ENCODE peak calls at places on chromosomes 13 and 19, in eight cellular contexts. M is heart right ventricle, W is sciatic nerve, O is activated T-cell treated with anti-CD3 and anti-CD28 coated beads for 1 hour, C is A549, N is adrenal gland, F is NCI-H2081, T is A172. K is an unnamed sample.

GRCh38 chr13:43963726-43964125 is 84.0 kb downstream of the LACC1 start:
- DNase-seq in W (no peak), N (no peak), T (no peak), O (no peak), C (peak; percentile 19), F (no peak), M (no peak), K (no peak)

GRCh38 chr13:93963266-93964131 is 516.0 kb downstream of the DCT start:
- DNase-seq in F (peak; percentile 44), O (no peak), M (no peak), C (peak; percentile 46), T (peak; percentile 56), W (no peak), N (no peak), K (no peak)

GRCh38 chr19:49983645-49984229 is 22.8 kb upstream of the SIGLEC11 start:
- DNase-seq in F (peak; percentile 56), M (peak; percentile 41), W (peak; percentile 84), O (peak; percentile 76), C (peak; percentile 57), N (peak; percentile 68), T (peak; percentile 66), K (peak; percentile 79)

GRCh38 chr19:30278882-30279254 is 93.3 kb upstream of the ZNF536 start:
- DNase-seq in O (no peak), T (no peak), C (no peak), N (no peak), F (no peak), W (no peak), M (no peak), K (no peak)

GRCh38 chr13:38535271-38535670 is 151.6 kb upstream of the FREM2 start:
- DNase-seq in T (no peak), N (no peak), M (no peak), C (no peak), F (peak; percentile 94), O (no peak), W (no peak), K (no peak)

GRCh38 chr19:58009666-58010301 is 7.2 kb upstream of the ZNF606 start:
- DNase-seq in C (peak; percentile 77), O (peak; percentile 25), M (peak; percentile 90), N (peak; percentile 28), F (no peak), T (no peak), W (peak; percentile 67), K (peak; percentile 6)

GRCh38 chr13:71148391-71148790 is 718.6 kb downstream of the DACH1 start:
- DNase-seq in N (no peak), M (no peak), C (no peak), F (no peak), T (no peak), O (no peak), W (no peak), K (no peak)

GRCh38 chr19:14375055-14375581 is 6.1 kb upstream of the ADGRE5 start:
- DNase-seq in O (peak; percentile 55), M (peak; percentile 52), C (no peak), W (no peak), F (no peak), N (peak; percentile 53), T (no peak), K (peak; percentile 95)

GRCh38 chr19:1577090-1577928 is 9.2 kb upstream of the MEX3D start:
- DNase-seq in F (no peak), N (no peak), W (no peak), T (no peak), M (peak; percentile 28), C (no peak), O (no peak), K (no peak)

GRCh38 chr19:33408538-33408937 is 35.0 kb downstream of the CEBPG start:
- DNase-seq in T (no peak), F (no peak), M (no peak), N (no peak), W (no peak), O (no peak), C (no peak), K (no peak)

GRCh38 chr19:12994701-12995595 is at the start of gene NFIX:
- DNase-seq in F (no peak), T (no peak), O (peak; percentile 46), M (peak; percentile 77), N (peak; percentile 63), W (peak; percentile 86), C (no peak), K (peak; percentile 52)

GRCh38 chr19:51158474-51159129 is 16.5 kb downstream of the SIGLEC7 start:
- DNase-seq in W (peak; percentile 78), O (peak; percentile 74), C (peak; percentile 67), F (peak; percentile 15), T (peak; percentile 26), M (no peak), N (peak; percentile 45), K (peak; percentile 70)

GRCh38 chr19:50580970-50581636 is 12.9 kb upstream of the LRRC4B start:
- DNase-seq in C (no peak), O (no peak), N (no peak), T (peak; percentile 45), M (no peak), F (no peak), W (no peak), K (no peak)

GRCh38 chr19:46861691-46862503 is 1.1 kb downstream of the ARHGAP35 start:
- DNase-seq in F (no peak), O (no peak), W (peak; percentile 63), M (no peak), N (no peak), C (no peak), T (no peak), K (no peak)

GRCh38 chr13:60230593-60230992 is 66.9 kb upstream of the DIAPH3 start:
- DNase-seq in N (no peak), M (no peak), T (peak; percentile 13), C (no peak), O (no peak), F (no peak), W (no peak), K (no peak)

K was measured in CD8-positive, alpha-beta memory T cell.